ENCODE peak calls at places on chromosome 1, in nine cellular contexts. Q is CD8-positive, alpha-beta T cell; B is pancreas; Z is T-helper 1 cell; M is MM.1S; K is activated T-cell treated with anti-CD3 and anti-CD28 coated beads, Interleukin-2, amount 50 U/mL, for 72 hours; C is A673; L is amniotic stem cell; W is DMS153. V is an unnamed sample.

GRCh38 chr1:167800241-167800640 is 78.5 kb downstream of the MPZL1 start:
- DNase-seq in Q (no peak), B (no peak), Z (no peak), M (no peak), K (no peak), C (no peak), L (no peak), W (no peak), V (no peak)

GRCh38 chr1:226937940-226938725 is 2.0 kb upstream of the COQ8A start:
- DNase-seq in Q (no peak), B (no peak), Z (no peak), M (no peak), K (no peak), C (no peak), L (no peak), W (no peak), V (no peak)

GRCh38 chr1:200038987-200039848 is 11.7 kb downstream of the NR5A2 start:
- DNase-seq in Q (no peak), B (peak), Z (no peak), M (peak), K (peak), C (no peak), L (no peak), W (no peak), V (peak)

GRCh38 chr1:205275133-205275532 is 46.4 kb downstream of the NUAK2 start:
- DNase-seq in Q (no peak), B (peak), Z (no peak), M (peak), K (no peak), C (no peak), L (no peak), W (peak), V (no peak)

GRCh38 chr1:243482237-243483022 is 226.6 kb downstream of the SDCCAG8 start:
- DNase-seq in Q (no peak), B (no peak), Z (no peak), M (no peak), K (no peak), C (peak), L (no peak), W (no peak), V (peak)

GRCh38 chr1:212062832-212063438 is 27.4 kb downstream of the DTL start:
- DNase-seq in Q (no peak), B (no peak), Z (no peak), M (peak), K (no peak), C (peak), L (peak), W (peak), V (peak)

GRCh38 chr1:233390842-233391241 is 63.3 kb downstream of the MAP3K21 start:
- DNase-seq in Q (no peak), B (no peak), Z (no peak), M (no peak), K (no peak), C (no peak), L (no peak), W (no peak), V (no peak)

GRCh38 chr1:160022330-160023310 is 9.2 kb downstream of the PIGM start:
- DNase-seq in Q (no peak), B (no peak), Z (no peak), M (no peak), K (no peak), C (no peak), L (no peak), W (no peak), V (no peak)

GRCh38 chr1:116558140-116558549 is 12.7 kb downstream of the CD58 start:
- DNase-seq in Q (no peak), B (no peak), Z (no peak), M (no peak), K (no peak), C (no peak), L (no peak), W (no peak), V (no peak)

GRCh38 chr1:6724517-6725141 is 23.0 kb upstream of the DNAJC11 start:
- DNase-seq in Q (no peak), B (no peak), Z (no peak), M (no peak), K (no peak), C (no peak), L (peak), W (no peak), V (peak)

GRCh38 chr1:180040034-180040433 is 85.4 kb downstream of the CEP350 start:
- DNase-seq in Q (no peak), B (no peak), Z (no peak), M (no peak), K (no peak), C (no peak), L (no peak), W (no peak), V (peak)

GRCh38 chr1:162561616-162562451 is at the start of gene UAP1:
- DNase-seq in Q (no peak), B (no peak), Z (no peak), M (peak), K (no peak), C (peak), L (no peak), W (no peak), V (peak)